ENCODE peak calls at places on chromosomes 5 and 9, in six cellular contexts. One of them, this sample, is unnamed.

GRCh38 chr9:117178596-117179111 is 236.2 kb downstream of the ASTN2 start:
- DNase-seq in suprapubic skin: no peak
- DNase-seq in GM12891: no peak
- DNase-seq in Peyer's patch: no peak
- DNase-seq in tibial nerve: no peak
- DNase-seq in GM12878: no peak
- DNase-seq in this sample: no peak

GRCh38 chr9:137685035-137685885 is 66.5 kb downstream of the EHMT1 start:
- DNase-seq in suprapubic skin: no peak
- DNase-seq in Peyer's patch: no peak
- DNase-seq in GM12891: no peak
- DNase-seq in GM12878: no peak
- DNase-seq in tibial nerve: no peak
- DNase-seq in this sample: no peak

GRCh38 chr9:129697956-129698757 is 32.7 kb downstream of the PRRX2 start:
- DNase-seq in GM12891: no peak
- DNase-seq in GM12878: no peak
- DNase-seq in suprapubic skin: peak; percentile 87
- DNase-seq in tibial nerve: peak; percentile 34
- DNase-seq in Peyer's patch: peak; percentile 51
- DNase-seq in this sample: no peak

GRCh38 chr9:82208741-82209450 is 220.3 kb downstream of the SPATA31D1 start:
- DNase-seq in GM12891: no peak
- DNase-seq in GM12878: no peak
- DNase-seq in tibial nerve: no peak
- DNase-seq in suprapubic skin: no peak
- DNase-seq in Peyer's patch: no peak
- DNase-seq in this sample: no peak

GRCh38 chr5:137376127-137376526 is 123.0 kb downstream of the SPOCK1 start:
- DNase-seq in Peyer's patch: no peak
- DNase-seq in tibial nerve: no peak
- DNase-seq in GM12878: no peak
- DNase-seq in suprapubic skin: no peak
- DNase-seq in GM12891: no peak
- DNase-seq in this sample: no peak

GRCh38 chr9:137370865-137371520 is 52.0 kb downstream of the EXD3 start:
- DNase-seq in tibial nerve: no peak
- DNase-seq in suprapubic skin: peak; percentile 54
- DNase-seq in GM12878: no peak
- DNase-seq in GM12891: no peak
- DNase-seq in Peyer's patch: no peak
- DNase-seq in this sample: no peak

GRCh38 chr5:80069918-80070318 is 34.8 kb downstream of the THBS4 start:
- DNase-seq in suprapubic skin: no peak
- DNase-seq in Peyer's patch: no peak
- DNase-seq in GM12891: no peak
- DNase-seq in GM12878: no peak
- DNase-seq in tibial nerve: no peak
- DNase-seq in this sample: no peak

GRCh38 chr9:74803366-74804017 is 84.2 kb downstream of the TRPM6 start:
- DNase-seq in GM12878: no peak
- DNase-seq in suprapubic skin: no peak
- DNase-seq in Peyer's patch: peak; percentile 73
- DNase-seq in tibial nerve: no peak
- DNase-seq in GM12891: no peak
- DNase-seq in this sample: no peak

GRCh38 chr9:97768731-97769130 is 71.6 kb upstream of the XPA start:
- DNase-seq in tibial nerve: no peak
- DNase-seq in GM12891: no peak
- DNase-seq in Peyer's patch: no peak
- DNase-seq in suprapubic skin: no peak
- DNase-seq in GM12878: no peak
- DNase-seq in this sample: no peak

GRCh38 chr5:15634771-15635347 is 134.9 kb downstream of the FBXL7 start:
- DNase-seq in GM12891: no peak
- DNase-seq in Peyer's patch: no peak
- DNase-seq in suprapubic skin: no peak
- DNase-seq in GM12878: no peak
- DNase-seq in tibial nerve: no peak
- DNase-seq in this sample: no peak

GRCh38 chr5:15105799-15106393 is 234.3 kb upstream of the ANKH start:
- DNase-seq in tibial nerve: peak; percentile 25
- DNase-seq in GM12878: no peak
- DNase-seq in GM12891: peak; percentile 23
- DNase-seq in suprapubic skin: no peak
- DNase-seq in Peyer's patch: peak; percentile 51
- DNase-seq in this sample: peak; percentile 49

GRCh38 chr9:115202181-115202580 is 84.2 kb upstream of the TNC start:
- DNase-seq in GM12891: no peak
- DNase-seq in tibial nerve: no peak
- DNase-seq in Peyer's patch: no peak
- DNase-seq in GM12878: no peak
- DNase-seq in suprapubic skin: no peak
- DNase-seq in this sample: no peak

GRCh38 chr5:126561908-126562307 is 33.1 kb downstream of the ALDH7A1 start:
- DNase-seq in GM12891: no peak
- DNase-seq in GM12878: no peak
- DNase-seq in suprapubic skin: no peak
- DNase-seq in tibial nerve: no peak
- DNase-seq in Peyer's patch: no peak
- DNase-seq in this sample: no peak

GRCh38 chr9:93286252-93287188 is 102.6 kb downstream of the WNK2 start:
- DNase-seq in GM12891: no peak
- DNase-seq in GM12878: no peak
- DNase-seq in Peyer's patch: no peak
- DNase-seq in tibial nerve: no peak
- DNase-seq in suprapubic skin: no peak
- DNase-seq in this sample: no peak

GRCh38 chr9:5052858-5053257 is 67.8 kb downstream of the JAK2 start:
- DNase-seq in tibial nerve: no peak
- DNase-seq in Peyer's patch: no peak
- DNase-seq in GM12878: no peak
- DNase-seq in GM12891: no peak
- DNase-seq in suprapubic skin: no peak
- DNase-seq in this sample: no peak

GRCh38 chr9:27157086-27157485 is 48.1 kb downstream of the TEK start:
- DNase-seq in GM12891: no peak
- DNase-seq in GM12878: no peak
- DNase-seq in Peyer's patch: no peak
- DNase-seq in suprapubic skin: no peak
- DNase-seq in tibial nerve: no peak
- DNase-seq in this sample: no peak

GRCh38 chr5:135441919-135442318 is 5.2 kb downstream of the DCANP1 start:
- DNase-seq in tibial nerve: no peak
- DNase-seq in Peyer's patch: no peak
- DNase-seq in suprapubic skin: no peak
- DNase-seq in GM12878: no peak
- DNase-seq in GM12891: no peak
- DNase-seq in this sample: no peak

GRCh38 chr5:54889826-54890225 is 95.6 kb downstream of the ESM1 start:
- DNase-seq in GM12891: no peak
- DNase-seq in GM12878: no peak
- DNase-seq in Peyer's patch: no peak
- DNase-seq in suprapubic skin: no peak
- DNase-seq in tibial nerve: no peak
- DNase-seq in this sample: peak; percentile 67

GRCh38 chr5:116442095-116442534 is 132.5 kb downstream of the SEMA6A start:
- DNase-seq in tibial nerve: no peak
- DNase-seq in GM12878: no peak
- DNase-seq in Peyer's patch: no peak
- DNase-seq in suprapubic skin: no peak
- DNase-seq in GM12891: no peak
- DNase-seq in this sample: peak; percentile 66

GRCh38 chr9:116152390-116152789 is 1.2 kb upstream of the PAPPA start:
- DNase-seq in suprapubic skin: no peak
- DNase-seq in tibial nerve: no peak
- DNase-seq in GM12878: no peak
- DNase-seq in Peyer's patch: no peak
- DNase-seq in GM12891: no peak
- DNase-seq in this sample: no peak

GRCh38 chr5:3027866-3028635 is 276.6 kb upstream of the IRX2 start:
- DNase-seq in GM12891: no peak
- DNase-seq in suprapubic skin: no peak
- DNase-seq in Peyer's patch: no peak
- DNase-seq in tibial nerve: no peak
- DNase-seq in GM12878: no peak
- DNase-seq in this sample: no peak

DNA sequence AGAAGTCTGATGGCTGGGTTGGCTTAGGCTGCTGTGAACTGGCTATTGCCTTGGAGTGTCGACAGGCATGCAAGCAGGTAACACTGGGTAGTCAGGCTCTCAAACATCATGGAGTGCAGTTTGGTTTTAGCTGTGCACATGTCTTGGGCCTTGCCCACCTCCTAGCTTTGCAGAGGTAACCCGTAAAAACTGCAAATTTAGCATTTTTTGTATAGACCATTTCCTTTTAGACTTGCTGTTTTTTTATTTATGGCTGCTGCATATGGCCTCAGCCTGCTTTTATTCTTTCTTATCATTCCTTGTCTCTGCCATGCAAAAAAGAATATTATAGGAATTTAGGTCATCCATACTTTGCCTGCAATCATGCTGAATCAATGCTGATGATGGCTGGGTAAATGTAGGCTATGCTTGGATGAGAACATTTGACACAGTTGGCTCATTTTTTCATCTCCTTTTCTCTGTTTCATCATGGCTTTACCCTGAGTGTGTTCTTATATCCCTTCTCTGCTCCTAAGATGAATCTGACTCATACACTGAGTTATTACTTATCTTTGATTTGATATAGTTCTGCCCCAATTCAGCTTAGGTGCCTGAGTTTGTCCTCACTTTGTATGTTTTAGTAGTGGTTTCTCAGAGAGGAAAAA is 27.2 kb downstream of the RECK start:
- DNase-seq in Peyer's patch: no peak
- DNase-seq in GM12878: no peak
- DNase-seq in suprapubic skin: no peak
- DNase-seq in tibial nerve: no peak
- DNase-seq in GM12891: no peak
- DNase-seq in this sample: no peak
- TF ChIP-seq POLR2A in Peyer's patch: no peak
- TF ChIP-seq POLR2A in GM12878: no peak
- TF ChIP-seq POLR2A in suprapubic skin: no peak
- TF ChIP-seq POLR2A in tibial nerve: no peak
- TF ChIP-seq POLR2A in GM12891: no peak
- TF ChIP-seq POLR2A in this sample: no peak

DNA sequence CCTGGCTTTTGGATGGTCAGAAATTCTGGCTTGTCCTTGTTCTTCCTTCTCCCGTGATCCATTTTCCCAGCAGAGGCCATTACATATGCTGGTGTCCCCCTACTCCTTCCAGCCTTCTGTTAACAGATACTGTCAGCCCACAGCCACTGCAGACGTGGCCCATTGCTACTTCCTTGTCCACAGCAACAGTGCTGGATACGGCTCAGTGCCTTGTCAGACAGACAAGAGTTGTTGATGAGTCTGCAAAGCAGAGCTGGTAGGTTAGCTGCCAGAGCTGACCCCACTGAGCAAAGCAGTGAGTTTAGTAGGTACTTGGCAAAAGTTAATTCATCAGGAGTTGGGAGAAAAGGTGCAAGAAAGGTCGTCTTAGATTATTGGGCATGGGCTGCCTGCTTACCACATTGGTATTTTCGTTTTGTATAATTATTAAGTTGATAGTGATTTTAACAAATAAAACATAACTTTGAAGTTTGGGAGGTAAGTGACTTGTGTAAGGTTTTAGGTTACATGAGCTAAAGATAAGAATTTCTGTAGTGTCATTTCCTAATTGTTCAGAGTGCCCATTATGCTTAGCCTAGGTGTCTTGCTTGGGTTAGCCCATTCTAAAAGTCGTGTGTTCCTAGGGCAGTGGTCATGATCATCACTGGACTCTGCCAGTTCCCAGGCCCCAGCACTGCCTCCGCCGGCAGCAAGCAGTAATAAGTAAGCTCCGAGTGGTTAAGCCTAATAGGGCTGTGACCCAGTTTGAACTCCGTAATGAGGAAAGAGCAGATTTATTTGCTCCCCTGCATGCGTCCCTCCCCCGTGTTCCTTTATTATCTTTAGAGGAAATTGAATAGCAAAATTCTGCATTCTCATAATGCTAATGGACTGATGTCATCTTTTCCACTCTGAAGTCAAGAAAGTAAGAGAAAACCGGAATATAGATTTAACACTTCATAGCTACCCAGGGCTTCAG is 292.0 kb downstream of the FANCC start:
- DNase-seq in GM12878: no peak
- DNase-seq in GM12891: no peak
- DNase-seq in tibial nerve: no peak
- DNase-seq in Peyer's patch: peak; percentile 71
- DNase-seq in suprapubic skin: no peak
- DNase-seq in this sample: peak; percentile 68
- TF ChIP-seq POLR2A in GM12878: no peak
- TF ChIP-seq POLR2A in GM12891: no peak
- TF ChIP-seq POLR2A in tibial nerve: no peak
- TF ChIP-seq POLR2A in Peyer's patch: no peak
- TF ChIP-seq POLR2A in suprapubic skin: no peak
- TF ChIP-seq POLR2A in this sample: no peak

GRCh38 chr9:128159073-128159783 is 837 bp upstream of the BBLN start:
- DNase-seq in GM12878: peak; percentile 37
- DNase-seq in GM12891: no peak
- DNase-seq in suprapubic skin: peak; percentile 62
- DNase-seq in tibial nerve: no peak
- DNase-seq in Peyer's patch: peak; percentile 58
- DNase-seq in this sample: no peak
- TF ChIP-seq POLR2A in GM12878: no peak
- TF ChIP-seq POLR2A in GM12891: no peak
- TF ChIP-seq POLR2A in suprapubic skin: no peak
- TF ChIP-seq POLR2A in tibial nerve: no peak
- TF ChIP-seq POLR2A in Peyer's patch: no peak
- TF ChIP-seq POLR2A in this sample: no peak

DNA sequence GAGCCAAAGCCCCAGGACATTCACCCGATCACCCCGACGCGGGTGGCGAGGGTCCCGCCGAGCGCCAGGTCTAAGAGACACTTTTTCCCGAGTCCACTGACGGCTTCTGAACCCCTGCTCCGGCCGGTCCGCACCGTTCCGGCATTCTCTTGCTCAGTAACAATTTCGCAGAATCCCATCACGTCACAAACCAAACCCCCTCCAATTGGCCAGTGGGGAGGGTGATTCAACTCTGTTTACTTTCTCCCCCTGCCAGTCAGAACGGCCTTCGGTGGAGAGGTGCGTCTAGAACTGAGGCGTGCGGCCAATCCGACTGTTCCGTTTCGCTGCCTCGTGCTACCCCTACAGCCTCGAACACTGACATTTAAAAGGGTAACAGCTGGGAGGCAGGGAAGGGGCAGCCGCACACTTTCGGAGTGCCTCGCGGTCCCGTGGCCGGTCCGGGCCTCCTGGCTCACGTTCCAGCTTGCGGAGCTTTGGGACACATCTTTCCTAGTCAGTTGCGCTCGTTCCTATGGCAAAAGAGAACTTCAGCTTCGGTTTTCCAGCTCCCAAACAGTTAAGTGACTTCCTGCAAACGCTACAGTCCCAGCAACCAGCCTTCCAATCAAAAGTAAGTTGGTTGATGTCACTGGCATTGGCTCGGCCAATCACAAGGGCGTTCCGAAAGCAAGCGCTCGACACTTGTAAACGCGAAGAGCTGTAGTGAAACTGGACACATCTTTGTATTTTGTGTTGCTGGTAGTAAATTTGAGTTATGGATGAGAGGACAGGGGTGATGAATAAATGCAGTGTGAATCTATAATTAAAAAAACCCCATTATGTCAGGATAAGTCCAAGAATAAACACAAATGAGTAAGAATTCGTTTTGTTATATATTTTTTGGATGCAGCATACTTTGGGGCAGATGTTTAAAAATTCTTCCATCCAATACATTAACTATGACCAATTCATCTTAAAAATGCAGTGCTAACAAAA is at the start of gene KLF9:
- DNase-seq in tibial nerve: peak; percentile 90
- DNase-seq in suprapubic skin: peak; percentile 98
- DNase-seq in Peyer's patch: peak; percentile 97
- DNase-seq in GM12878: peak; percentile 80
- DNase-seq in GM12891: peak; percentile 68
- DNase-seq in this sample: peak; percentile 99
- TF ChIP-seq POLR2A in tibial nerve: peak; percentile 87
- TF ChIP-seq POLR2A in suprapubic skin: peak; percentile 95
- TF ChIP-seq POLR2A in Peyer's patch: peak; percentile 97
- TF ChIP-seq POLR2A in GM12878: peak; percentile 57
- TF ChIP-seq POLR2A in GM12891: no peak
- TF ChIP-seq POLR2A in this sample: peak; percentile 12